ENCODE peak calls at places on chromosomes 1 and 21, in eight cellular contexts. One of them, this sample, is unnamed.

GRCh38 chr21:41815652-41816582 is 49.1 kb upstream of the RIPK4 start:
- ATAC-seq in HepG2: no peak
- ATAC-seq in HCT116: peak
- ATAC-seq in K562: no peak
- ATAC-seq in Panc1: peak
- ATAC-seq in GM12878: no peak
- ATAC-seq in GM23338: no peak
- ATAC-seq in upper lobe of left lung: peak
- ATAC-seq in this sample: peak

GRCh38 chr1:192626366-192627179 is 9.4 kb upstream of the RGS13 start:
- ATAC-seq in HepG2: no peak
- ATAC-seq in HCT116: no peak
- ATAC-seq in K562: no peak
- ATAC-seq in Panc1: no peak
- ATAC-seq in GM12878: peak
- ATAC-seq in GM23338: no peak
- ATAC-seq in upper lobe of left lung: no peak
- ATAC-seq in this sample: no peak

GRCh38 chr21:27570306-27570868 is 603.5 kb upstream of the ADAMTS5 start:
- ATAC-seq in HepG2: no peak
- ATAC-seq in HCT116: no peak
- ATAC-seq in K562: no peak
- ATAC-seq in Panc1: no peak
- ATAC-seq in GM12878: no peak
- ATAC-seq in GM23338: no peak
- ATAC-seq in upper lobe of left lung: peak
- ATAC-seq in this sample: peak

GRCh38 chr1:107359472-107360241 is 218.8 kb downstream of the NTNG1 start:
- ATAC-seq in HepG2: no peak
- ATAC-seq in HCT116: no peak
- ATAC-seq in K562: no peak
- ATAC-seq in Panc1: no peak
- ATAC-seq in GM12878: peak
- ATAC-seq in GM23338: no peak
- ATAC-seq in upper lobe of left lung: no peak
- ATAC-seq in this sample: no peak

GRCh38 chr1:241782396-241782795 is 65.6 kb upstream of the EXO1 start:
- ATAC-seq in HepG2: no peak
- ATAC-seq in HCT116: no peak
- ATAC-seq in K562: peak
- ATAC-seq in Panc1: no peak
- ATAC-seq in GM12878: no peak
- ATAC-seq in GM23338: no peak
- ATAC-seq in upper lobe of left lung: no peak
- ATAC-seq in this sample: no peak

GRCh38 chr1:162892916-162893714 is 32.1 kb upstream of the CCDC190 start:
- ATAC-seq in HepG2: peak
- ATAC-seq in HCT116: no peak
- ATAC-seq in K562: no peak
- ATAC-seq in Panc1: no peak
- ATAC-seq in GM12878: no peak
- ATAC-seq in GM23338: peak
- ATAC-seq in upper lobe of left lung: no peak
- ATAC-seq in this sample: no peak

GRCh38 chr21:22076471-22076870 is 1078.3 kb downstream of the NCAM2 start:
- ATAC-seq in HepG2: no peak
- ATAC-seq in HCT116: no peak
- ATAC-seq in K562: no peak
- ATAC-seq in Panc1: no peak
- ATAC-seq in GM12878: no peak
- ATAC-seq in GM23338: peak
- ATAC-seq in upper lobe of left lung: no peak
- ATAC-seq in this sample: no peak

GRCh38 chr1:170494369-170494768 is 37.6 kb upstream of the GORAB start:
- ATAC-seq in HepG2: no peak
- ATAC-seq in HCT116: peak
- ATAC-seq in K562: no peak
- ATAC-seq in Panc1: no peak
- ATAC-seq in GM12878: no peak
- ATAC-seq in GM23338: no peak
- ATAC-seq in upper lobe of left lung: peak
- ATAC-seq in this sample: peak

GRCh38 chr1:86478747-86479146 is 10.0 kb downstream of the CLCA1 start:
- ATAC-seq in HepG2: no peak
- ATAC-seq in HCT116: no peak
- ATAC-seq in K562: no peak
- ATAC-seq in Panc1: no peak
- ATAC-seq in GM12878: no peak
- ATAC-seq in GM23338: no peak
- ATAC-seq in upper lobe of left lung: no peak
- ATAC-seq in this sample: no peak

GRCh38 chr1:235320521-235321179 is 7.3 kb downstream of the ARID4B start:
- ATAC-seq in HepG2: no peak
- ATAC-seq in HCT116: no peak
- ATAC-seq in K562: peak
- ATAC-seq in Panc1: no peak
- ATAC-seq in GM12878: no peak
- ATAC-seq in GM23338: no peak
- ATAC-seq in upper lobe of left lung: no peak
- ATAC-seq in this sample: no peak

GRCh38 chr1:119745034-119745433 is 23.7 kb downstream of the HMGCS2 start:
- ATAC-seq in HepG2: no peak
- ATAC-seq in HCT116: no peak
- ATAC-seq in K562: no peak
- ATAC-seq in Panc1: no peak
- ATAC-seq in GM12878: no peak
- ATAC-seq in GM23338: no peak
- ATAC-seq in upper lobe of left lung: no peak
- ATAC-seq in this sample: no peak

GRCh38 chr1:78617615-78618026 is 2.6 kb upstream of the IFI44L start:
- ATAC-seq in HepG2: peak
- ATAC-seq in HCT116: peak
- ATAC-seq in K562: peak
- ATAC-seq in Panc1: peak
- ATAC-seq in GM12878: peak
- ATAC-seq in GM23338: peak
- ATAC-seq in upper lobe of left lung: peak
- ATAC-seq in this sample: peak
- TF ChIP-seq POLR2AphosphoS5 in HepG2: no peak
- TF ChIP-seq POLR2AphosphoS5 in HCT116: no peak
- TF ChIP-seq POLR2AphosphoS5 in K562: no peak
- TF ChIP-seq POLR2AphosphoS5 in Panc1: no peak
- TF ChIP-seq POLR2AphosphoS5 in GM12878: no peak
- TF ChIP-seq POLR2AphosphoS5 in GM23338: no peak
- TF ChIP-seq POLR2AphosphoS5 in upper lobe of left lung: no peak
- TF ChIP-seq POLR2AphosphoS5 in this sample: no peak

GRCh38 chr21:44964381-44964780 is 24.6 kb downstream of the SLX9 start:
- ATAC-seq in HepG2: no peak
- ATAC-seq in HCT116: no peak
- ATAC-seq in K562: no peak
- ATAC-seq in Panc1: no peak
- ATAC-seq in GM12878: no peak
- ATAC-seq in GM23338: no peak
- ATAC-seq in upper lobe of left lung: no peak
- ATAC-seq in this sample: no peak

GRCh38 chr21:44959376-44960091 is 19.7 kb downstream of the SLX9 start:
- ATAC-seq in HepG2: no peak
- ATAC-seq in HCT116: no peak
- ATAC-seq in K562: no peak
- ATAC-seq in Panc1: peak
- ATAC-seq in GM12878: no peak
- ATAC-seq in GM23338: no peak
- ATAC-seq in upper lobe of left lung: no peak
- ATAC-seq in this sample: no peak

GRCh38 chr21:44965251-44966022 is 25.6 kb downstream of the SLX9 start:
- ATAC-seq in HepG2: no peak
- ATAC-seq in HCT116: no peak
- ATAC-seq in K562: no peak
- ATAC-seq in Panc1: no peak
- ATAC-seq in GM12878: peak
- ATAC-seq in GM23338: peak
- ATAC-seq in upper lobe of left lung: no peak
- ATAC-seq in this sample: no peak

GRCh38 chr21:44960141-44961092 is 20.6 kb downstream of the SLX9 start:
- ATAC-seq in HepG2: no peak
- ATAC-seq in HCT116: no peak
- ATAC-seq in K562: no peak
- ATAC-seq in Panc1: no peak
- ATAC-seq in GM12878: no peak
- ATAC-seq in GM23338: no peak
- ATAC-seq in upper lobe of left lung: no peak
- ATAC-seq in this sample: no peak

DNA sequence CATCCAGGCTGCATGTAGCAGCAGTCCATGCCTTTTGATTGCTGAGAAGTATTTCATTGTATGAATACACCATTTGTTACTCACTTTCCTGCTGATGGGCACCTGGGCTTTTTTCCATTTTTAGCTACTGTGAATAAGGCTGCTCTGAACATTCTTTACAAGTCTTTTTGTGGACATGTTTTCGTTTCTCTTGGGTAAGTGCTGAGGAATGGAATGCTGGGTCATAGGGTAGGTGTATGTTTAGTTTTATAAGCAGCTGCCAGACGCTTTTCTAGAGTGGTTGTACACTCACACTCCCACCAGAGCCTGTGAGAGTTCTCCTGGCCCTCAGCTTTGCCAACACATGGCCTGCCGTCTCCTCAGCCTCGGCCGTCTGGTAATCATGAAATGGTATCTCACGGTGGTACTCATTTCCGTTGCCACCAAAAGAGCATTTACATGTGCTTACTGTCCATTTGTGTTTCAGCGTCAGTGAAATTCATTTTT is 22.7 kb downstream of the SLX9 start:
- ATAC-seq in HepG2: no peak
- ATAC-seq in HCT116: no peak
- ATAC-seq in K562: no peak
- ATAC-seq in Panc1: no peak
- ATAC-seq in GM12878: no peak
- ATAC-seq in GM23338: no peak
- ATAC-seq in upper lobe of left lung: peak
- ATAC-seq in this sample: peak
- TF ChIP-seq POLR2AphosphoS5 in HepG2: no peak
- TF ChIP-seq POLR2AphosphoS5 in HCT116: no peak
- TF ChIP-seq POLR2AphosphoS5 in K562: no peak
- TF ChIP-seq POLR2AphosphoS5 in Panc1: no peak
- TF ChIP-seq POLR2AphosphoS5 in GM12878: no peak
- TF ChIP-seq POLR2AphosphoS5 in GM23338: no peak
- TF ChIP-seq POLR2AphosphoS5 in upper lobe of left lung: peak
- TF ChIP-seq POLR2AphosphoS5 in this sample: peak

GRCh38 chr1:207838156-207839082 is 72.5 kb downstream of the CD34 start:
- ATAC-seq in HepG2: no peak
- ATAC-seq in HCT116: no peak
- ATAC-seq in K562: peak
- ATAC-seq in Panc1: no peak
- ATAC-seq in GM12878: no peak
- ATAC-seq in GM23338: no peak
- ATAC-seq in upper lobe of left lung: peak
- ATAC-seq in this sample: peak

GRCh38 chr1:207835958-207836357 is 75.0 kb downstream of the CD34 start:
- ATAC-seq in HepG2: no peak
- ATAC-seq in HCT116: no peak
- ATAC-seq in K562: no peak
- ATAC-seq in Panc1: no peak
- ATAC-seq in GM12878: no peak
- ATAC-seq in GM23338: no peak
- ATAC-seq in upper lobe of left lung: no peak
- ATAC-seq in this sample: no peak

GRCh38 chr1:207839083-207839413 is 71.9 kb downstream of the CD34 start:
- ATAC-seq in HepG2: no peak
- ATAC-seq in HCT116: no peak
- ATAC-seq in K562: no peak
- ATAC-seq in Panc1: no peak
- ATAC-seq in GM12878: peak
- ATAC-seq in GM23338: no peak
- ATAC-seq in upper lobe of left lung: no peak
- ATAC-seq in this sample: no peak

GRCh38 chr1:207833956-207834660 is 76.8 kb downstream of the CD34 start:
- ATAC-seq in HepG2: no peak
- ATAC-seq in HCT116: no peak
- ATAC-seq in K562: no peak
- ATAC-seq in Panc1: no peak
- ATAC-seq in GM12878: no peak
- ATAC-seq in GM23338: no peak
- ATAC-seq in upper lobe of left lung: no peak
- ATAC-seq in this sample: no peak

GRCh38 chr1:207836616-207837352 is 74.1 kb downstream of the CD34 start:
- ATAC-seq in HepG2: no peak
- ATAC-seq in HCT116: no peak
- ATAC-seq in K562: no peak
- ATAC-seq in Panc1: no peak
- ATAC-seq in GM12878: no peak
- ATAC-seq in GM23338: no peak
- ATAC-seq in upper lobe of left lung: no peak
- ATAC-seq in this sample: no peak
- TF ChIP-seq POLR2AphosphoS5 in HepG2: no peak
- TF ChIP-seq POLR2AphosphoS5 in HCT116: no peak
- TF ChIP-seq POLR2AphosphoS5 in K562: no peak
- TF ChIP-seq POLR2AphosphoS5 in Panc1: no peak
- TF ChIP-seq POLR2AphosphoS5 in GM12878: no peak
- TF ChIP-seq POLR2AphosphoS5 in GM23338: no peak
- TF ChIP-seq POLR2AphosphoS5 in upper lobe of left lung: no peak
- TF ChIP-seq POLR2AphosphoS5 in this sample: no peak

DNA sequence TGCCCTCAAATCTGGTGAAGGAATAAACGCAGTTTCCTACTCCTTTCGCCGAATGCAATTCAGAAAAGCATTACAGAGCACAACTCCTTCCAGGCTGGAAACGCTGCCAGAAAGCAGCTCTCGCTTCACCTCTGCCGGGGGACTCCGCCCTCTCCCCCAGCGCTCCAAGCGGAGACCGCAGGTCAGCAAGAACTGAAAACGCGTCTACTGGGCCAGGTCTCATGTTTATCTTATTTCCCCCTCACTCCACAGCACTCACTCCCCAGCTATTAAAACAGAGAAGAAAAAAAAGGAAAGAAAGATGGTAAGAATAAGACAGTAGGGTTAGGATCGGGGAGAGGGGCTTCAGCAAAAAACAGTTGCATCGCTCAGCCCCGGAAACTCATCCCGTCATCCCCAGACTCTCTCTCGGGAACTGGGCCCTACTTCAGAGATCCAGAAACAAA is 833 bp upstream of the RCOR3 start:
- ATAC-seq in HepG2: peak
- ATAC-seq in HCT116: peak
- ATAC-seq in K562: peak
- ATAC-seq in Panc1: peak
- ATAC-seq in GM12878: peak
- ATAC-seq in GM23338: peak
- ATAC-seq in upper lobe of left lung: peak
- ATAC-seq in this sample: peak
- TF ChIP-seq POLR2AphosphoS5 in HepG2: no peak
- TF ChIP-seq POLR2AphosphoS5 in HCT116: no peak
- TF ChIP-seq POLR2AphosphoS5 in K562: peak
- TF ChIP-seq POLR2AphosphoS5 in Panc1: no peak
- TF ChIP-seq POLR2AphosphoS5 in GM12878: peak
- TF ChIP-seq POLR2AphosphoS5 in GM23338: no peak
- TF ChIP-seq POLR2AphosphoS5 in upper lobe of left lung: no peak
- TF ChIP-seq POLR2AphosphoS5 in this sample: peak

GRCh38 chr1:9687120-9687875 is 35.8 kb downstream of the PIK3CD start:
- ATAC-seq in HepG2: peak
- ATAC-seq in HCT116: peak
- ATAC-seq in K562: peak
- ATAC-seq in Panc1: peak
- ATAC-seq in GM12878: peak
- ATAC-seq in GM23338: peak
- ATAC-seq in upper lobe of left lung: peak
- ATAC-seq in this sample: peak
- TF ChIP-seq POLR2AphosphoS5 in HepG2: peak
- TF ChIP-seq POLR2AphosphoS5 in HCT116: peak
- TF ChIP-seq POLR2AphosphoS5 in K562: no peak
- TF ChIP-seq POLR2AphosphoS5 in Panc1: peak
- TF ChIP-seq POLR2AphosphoS5 in GM12878: peak
- TF ChIP-seq POLR2AphosphoS5 in GM23338: peak
- TF ChIP-seq POLR2AphosphoS5 in upper lobe of left lung: peak
- TF ChIP-seq POLR2AphosphoS5 in this sample: no peak

GRCh38 chr1:75785964-75786853 is at the start of gene RABGGTB:
- ATAC-seq in HepG2: peak
- ATAC-seq in HCT116: peak
- ATAC-seq in K562: peak
- ATAC-seq in Panc1: peak
- ATAC-seq in GM12878: peak
- ATAC-seq in GM23338: peak
- ATAC-seq in upper lobe of left lung: peak
- ATAC-seq in this sample: peak
- TF ChIP-seq POLR2AphosphoS5 in HepG2: peak
- TF ChIP-seq POLR2AphosphoS5 in HCT116: peak
- TF ChIP-seq POLR2AphosphoS5 in K562: peak
- TF ChIP-seq POLR2AphosphoS5 in Panc1: peak
- TF ChIP-seq POLR2AphosphoS5 in GM12878: peak
- TF ChIP-seq POLR2AphosphoS5 in GM23338: peak
- TF ChIP-seq POLR2AphosphoS5 in upper lobe of left lung: peak
- TF ChIP-seq POLR2AphosphoS5 in this sample: peak